ENCODE peak calls at places on chromosome 11, in nine cellular contexts. One of them, this sample, is unnamed.

GRCh38 chr11:43693069-43693468 is 12.5 kb downstream of the HSD17B12 start:
- DNase-seq in right lobe of liver: no peak
- DNase-seq in neural progenitor cell: no peak
- DNase-seq in AG04450: no peak
- DNase-seq in neuronal stem cell: no peak
- DNase-seq in BE2C: peak; percentile 38
- DNase-seq in pancreas: no peak
- DNase-seq in A549: no peak
- DNase-seq in right cardiac atrium: no peak
- DNase-seq in this sample: no peak

GRCh38 chr11:62710001-62710345 is 2.5 kb downstream of the GNG3 start:
- DNase-seq in right lobe of liver: no peak
- DNase-seq in neural progenitor cell: no peak
- DNase-seq in AG04450: no peak
- DNase-seq in neuronal stem cell: no peak
- DNase-seq in BE2C: no peak
- DNase-seq in pancreas: no peak
- DNase-seq in A549: no peak
- DNase-seq in right cardiac atrium: no peak
- DNase-seq in this sample: peak; percentile 77

GRCh38 chr11:110972640-110973039 is 260.4 kb upstream of the ARHGAP20 start:
- DNase-seq in right lobe of liver: no peak
- DNase-seq in neural progenitor cell: no peak
- DNase-seq in AG04450: peak; percentile 68
- DNase-seq in neuronal stem cell: no peak
- DNase-seq in BE2C: no peak
- DNase-seq in pancreas: no peak
- DNase-seq in A549: no peak
- DNase-seq in right cardiac atrium: no peak
- DNase-seq in this sample: peak; percentile 95

GRCh38 chr11:4890279-4890678 is 8.6 kb downstream of the OR51T1 start:
- DNase-seq in right lobe of liver: no peak
- DNase-seq in neural progenitor cell: no peak
- DNase-seq in AG04450: no peak
- DNase-seq in neuronal stem cell: no peak
- DNase-seq in BE2C: no peak
- DNase-seq in pancreas: no peak
- DNase-seq in A549: no peak
- DNase-seq in right cardiac atrium: no peak
- DNase-seq in this sample: no peak

GRCh38 chr11:19316434-19316833 is 75.7 kb upstream of the E2F8 start:
- DNase-seq in right lobe of liver: no peak
- DNase-seq in neural progenitor cell: no peak
- DNase-seq in AG04450: no peak
- DNase-seq in neuronal stem cell: no peak
- DNase-seq in BE2C: no peak
- DNase-seq in pancreas: peak; percentile 35
- DNase-seq in A549: no peak
- DNase-seq in right cardiac atrium: peak; percentile 87
- DNase-seq in this sample: peak; percentile 43

GRCh38 chr11:61021661-61022212 is 50.3 kb downstream of the CD6 start:
- DNase-seq in right lobe of liver: no peak
- DNase-seq in neural progenitor cell: peak; percentile 54
- DNase-seq in AG04450: no peak
- DNase-seq in neuronal stem cell: no peak
- DNase-seq in BE2C: no peak
- DNase-seq in pancreas: peak; percentile 57
- DNase-seq in A549: no peak
- DNase-seq in right cardiac atrium: no peak
- DNase-seq in this sample: no peak

GRCh38 chr11:86703992-86704391 is 31.6 kb upstream of the ME3 start:
- DNase-seq in right lobe of liver: no peak
- DNase-seq in neural progenitor cell: no peak
- DNase-seq in AG04450: no peak
- DNase-seq in neuronal stem cell: no peak
- DNase-seq in BE2C: no peak
- DNase-seq in pancreas: no peak
- DNase-seq in A549: no peak
- DNase-seq in right cardiac atrium: no peak
- DNase-seq in this sample: no peak

GRCh38 chr11:66330931-66331330 is 5.3 kb downstream of the RIN1 start:
- DNase-seq in right lobe of liver: no peak
- DNase-seq in neural progenitor cell: no peak
- DNase-seq in AG04450: no peak
- DNase-seq in neuronal stem cell: no peak
- DNase-seq in BE2C: no peak
- DNase-seq in pancreas: no peak
- DNase-seq in A549: no peak
- DNase-seq in right cardiac atrium: peak; percentile 37
- DNase-seq in this sample: no peak

GRCh38 chr11:71986131-71986530 is 12.6 kb upstream of the IL18BP start:
- DNase-seq in right lobe of liver: no peak
- DNase-seq in neural progenitor cell: no peak
- DNase-seq in AG04450: no peak
- DNase-seq in neuronal stem cell: no peak
- DNase-seq in BE2C: no peak
- DNase-seq in pancreas: no peak
- DNase-seq in A549: no peak
- DNase-seq in right cardiac atrium: no peak
- DNase-seq in this sample: no peak

GRCh38 chr11:112859787-112860186 is 101.4 kb upstream of the NCAM1 start:
- DNase-seq in right lobe of liver: no peak
- DNase-seq in neural progenitor cell: no peak
- DNase-seq in AG04450: no peak
- DNase-seq in neuronal stem cell: no peak
- DNase-seq in BE2C: no peak
- DNase-seq in pancreas: no peak
- DNase-seq in A549: no peak
- DNase-seq in right cardiac atrium: no peak
- DNase-seq in this sample: no peak

GRCh38 chr11:18836415-18836814 is 44.8 kb upstream of the PTPN5 start:
- DNase-seq in right lobe of liver: no peak
- DNase-seq in neural progenitor cell: peak; percentile 60
- DNase-seq in AG04450: no peak
- DNase-seq in neuronal stem cell: no peak
- DNase-seq in BE2C: no peak
- DNase-seq in pancreas: no peak
- DNase-seq in A549: no peak
- DNase-seq in right cardiac atrium: no peak
- DNase-seq in this sample: peak; percentile 22

GRCh38 chr11:111512296-111513239 is at the start of gene BTG4:
- DNase-seq in right lobe of liver: no peak
- DNase-seq in neural progenitor cell: peak; percentile 75
- DNase-seq in AG04450: no peak
- DNase-seq in neuronal stem cell: no peak
- DNase-seq in BE2C: peak; percentile 23
- DNase-seq in pancreas: no peak
- DNase-seq in A549: peak; percentile 16
- DNase-seq in right cardiac atrium: peak; percentile 49
- DNase-seq in this sample: peak; percentile 78

GRCh38 chr11:131686836-131687235 is 316.4 kb downstream of the NTM start:
- DNase-seq in right lobe of liver: no peak
- DNase-seq in neural progenitor cell: no peak
- DNase-seq in AG04450: no peak
- DNase-seq in neuronal stem cell: no peak
- DNase-seq in BE2C: no peak
- DNase-seq in pancreas: no peak
- DNase-seq in A549: no peak
- DNase-seq in right cardiac atrium: peak; percentile 34
- DNase-seq in this sample: no peak

GRCh38 chr11:119029340-119030028 is 1.2 kb downstream of the SLC37A4 start:
- DNase-seq in right lobe of liver: peak; percentile 87
- DNase-seq in neural progenitor cell: peak; percentile 45
- DNase-seq in AG04450: no peak
- DNase-seq in neuronal stem cell: no peak
- DNase-seq in BE2C: no peak
- DNase-seq in pancreas: peak; percentile 80
- DNase-seq in A549: no peak
- DNase-seq in right cardiac atrium: no peak
- DNase-seq in this sample: no peak

GRCh38 chr11:32307449-32307848 is 127.9 kb downstream of the WT1 start:
- DNase-seq in right lobe of liver: no peak
- DNase-seq in neural progenitor cell: no peak
- DNase-seq in AG04450: no peak
- DNase-seq in neuronal stem cell: no peak
- DNase-seq in BE2C: no peak
- DNase-seq in pancreas: no peak
- DNase-seq in A549: no peak
- DNase-seq in right cardiac atrium: no peak
- DNase-seq in this sample: no peak

GRCh38 chr11:69560141-69560790 is 78.8 kb downstream of the LINC01488 start:
- DNase-seq in right lobe of liver: peak; percentile 5
- DNase-seq in neural progenitor cell: no peak
- DNase-seq in AG04450: no peak
- DNase-seq in neuronal stem cell: no peak
- DNase-seq in BE2C: no peak
- DNase-seq in pancreas: no peak
- DNase-seq in A549: no peak
- DNase-seq in right cardiac atrium: no peak
- DNase-seq in this sample: peak; percentile 52

DNA sequence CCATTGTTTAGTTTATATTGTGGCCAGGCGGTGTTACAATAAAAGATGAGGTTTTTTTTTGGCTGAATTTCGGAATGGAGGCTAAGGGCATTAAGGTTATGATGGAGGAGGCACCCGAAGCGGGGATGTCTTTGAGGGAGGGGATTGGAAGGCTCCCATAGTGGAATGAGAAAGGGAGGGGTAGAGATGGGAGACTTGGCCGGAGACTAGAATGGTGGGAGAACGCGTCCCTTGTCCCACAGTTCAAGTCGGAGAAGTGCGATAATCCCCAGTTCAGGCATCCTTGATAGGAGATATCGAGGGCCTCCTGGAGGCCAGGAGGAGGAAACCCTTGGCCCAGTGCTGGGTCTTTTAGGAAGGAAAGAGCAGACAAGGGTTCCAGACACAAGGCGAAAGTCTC is 21.6 kb downstream of the ZNF195 start:
- DNase-seq in right lobe of liver: no peak
- DNase-seq in neural progenitor cell: no peak
- DNase-seq in AG04450: no peak
- DNase-seq in neuronal stem cell: no peak
- DNase-seq in BE2C: no peak
- DNase-seq in pancreas: no peak
- DNase-seq in A549: no peak
- DNase-seq in right cardiac atrium: no peak
- DNase-seq in this sample: no peak
- H3K9me3 ChIP-seq in right lobe of liver: peaks cover 25% of the 10 kb centered on the region
- H3K9me3 ChIP-seq in neural progenitor cell: peaks cover 40% of the 10 kb centered on the region
- H3K9me3 ChIP-seq in AG04450: peaks cover 66% of the 10 kb centered on the region
- H3K9me3 ChIP-seq in neuronal stem cell: peaks cover 74% of the 10 kb centered on the region
- H3K9me3 ChIP-seq in BE2C: no peaks in the 10 kb centered on the region
- H3K9me3 ChIP-seq in pancreas: peaks cover 4% of the 10 kb centered on the region
- H3K9me3 ChIP-seq in A549: peaks cover 96% of the 10 kb centered on the region
- H3K9me3 ChIP-seq in right cardiac atrium: peaks cover 23% of the 10 kb centered on the region
- H3K9me3 ChIP-seq in this sample: peaks cover 24% of the 10 kb centered on the region

DNA sequence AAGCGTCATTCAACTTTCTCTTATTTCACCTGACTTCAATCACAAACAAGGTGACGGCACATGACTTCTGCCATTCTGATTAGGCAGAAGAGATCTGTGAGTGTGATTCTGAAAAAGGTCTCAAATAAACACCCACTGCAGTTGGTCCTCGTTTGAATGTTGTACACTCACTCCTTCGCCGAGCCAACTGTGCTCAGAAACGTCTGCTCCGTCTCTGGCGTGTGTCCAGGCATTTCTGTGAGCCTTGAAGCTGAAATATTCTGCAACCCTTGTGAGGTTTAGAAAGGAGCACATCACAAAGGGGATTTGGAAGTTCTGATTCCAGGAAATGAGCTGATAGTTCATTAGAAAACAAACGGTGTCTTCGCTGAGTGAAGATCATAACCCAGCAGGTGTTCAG is 623.9 kb upstream of the KIRREL3 start:
- DNase-seq in right lobe of liver: no peak
- DNase-seq in neural progenitor cell: no peak
- DNase-seq in AG04450: no peak
- DNase-seq in neuronal stem cell: no peak
- DNase-seq in BE2C: no peak
- DNase-seq in pancreas: no peak
- DNase-seq in A549: no peak
- DNase-seq in right cardiac atrium: peak; percentile 65
- DNase-seq in this sample: peak; percentile 4
- H3K9me3 ChIP-seq in right lobe of liver: no peaks in the 10 kb centered on the region
- H3K9me3 ChIP-seq in neural progenitor cell: no peaks in the 10 kb centered on the region
- H3K9me3 ChIP-seq in AG04450: no peaks in the 10 kb centered on the region
- H3K9me3 ChIP-seq in neuronal stem cell: no peaks in the 10 kb centered on the region
- H3K9me3 ChIP-seq in BE2C: no peaks in the 10 kb centered on the region
- H3K9me3 ChIP-seq in pancreas: no peaks in the 10 kb centered on the region
- H3K9me3 ChIP-seq in A549: no peaks in the 10 kb centered on the region
- H3K9me3 ChIP-seq in right cardiac atrium: no peaks in the 10 kb centered on the region
- H3K9me3 ChIP-seq in this sample: no peaks in the 10 kb centered on the region

DNA sequence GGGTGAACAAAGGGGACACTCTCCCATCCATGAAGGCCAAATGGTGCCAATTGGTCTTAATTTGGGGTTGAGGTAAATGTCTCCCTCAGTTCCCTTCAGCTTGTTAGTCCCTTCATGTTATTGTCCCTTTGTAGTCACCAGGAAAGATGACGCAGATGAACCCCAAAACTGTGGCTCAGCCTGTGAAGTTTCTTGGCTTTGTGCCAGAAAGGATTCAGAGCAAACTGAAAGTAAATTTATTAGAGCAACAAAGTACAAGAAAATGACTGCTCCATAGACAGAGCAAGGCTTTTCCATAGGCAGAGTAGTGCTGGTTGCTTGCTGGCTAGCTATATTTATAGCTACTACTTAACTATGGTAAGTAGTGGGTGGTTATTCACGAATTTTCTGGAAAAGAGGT is 16.7 kb downstream of the OR4C3 start:
- DNase-seq in right lobe of liver: no peak
- DNase-seq in neural progenitor cell: no peak
- DNase-seq in AG04450: no peak
- DNase-seq in neuronal stem cell: no peak
- DNase-seq in BE2C: no peak
- DNase-seq in pancreas: no peak
- DNase-seq in A549: no peak
- DNase-seq in right cardiac atrium: no peak
- DNase-seq in this sample: no peak
- H3K9me3 ChIP-seq in right lobe of liver: no peaks in the 10 kb centered on the region
- H3K9me3 ChIP-seq in neural progenitor cell: no peaks in the 10 kb centered on the region
- H3K9me3 ChIP-seq in AG04450: peaks cover 20% of the 10 kb centered on the region
- H3K9me3 ChIP-seq in neuronal stem cell: no peaks in the 10 kb centered on the region
- H3K9me3 ChIP-seq in BE2C: no peaks in the 10 kb centered on the region
- H3K9me3 ChIP-seq in pancreas: no peaks in the 10 kb centered on the region
- H3K9me3 ChIP-seq in A549: no peaks in the 10 kb centered on the region
- H3K9me3 ChIP-seq in right cardiac atrium: no peaks in the 10 kb centered on the region
- H3K9me3 ChIP-seq in this sample: no peaks in the 10 kb centered on the region

GRCh38 chr11:3357994-3358676 is 20.8 kb downstream of the ZNF195 start:
- DNase-seq in right lobe of liver: no peak
- DNase-seq in neural progenitor cell: no peak
- DNase-seq in AG04450: no peak
- DNase-seq in neuronal stem cell: no peak
- DNase-seq in BE2C: no peak
- DNase-seq in pancreas: no peak
- DNase-seq in A549: no peak
- DNase-seq in right cardiac atrium: no peak
- DNase-seq in this sample: no peak

GRCh38 chr11:3359092-3359824 is 19.7 kb downstream of the ZNF195 start:
- DNase-seq in right lobe of liver: no peak
- DNase-seq in neural progenitor cell: no peak
- DNase-seq in AG04450: no peak
- DNase-seq in neuronal stem cell: no peak
- DNase-seq in BE2C: no peak
- DNase-seq in pancreas: no peak
- DNase-seq in A549: no peak
- DNase-seq in right cardiac atrium: no peak
- DNase-seq in this sample: no peak

GRCh38 chr11:3353066-3353465 is 25.9 kb downstream of the ZNF195 start:
- DNase-seq in right lobe of liver: no peak
- DNase-seq in neural progenitor cell: no peak
- DNase-seq in AG04450: no peak
- DNase-seq in neuronal stem cell: no peak
- DNase-seq in BE2C: no peak
- DNase-seq in pancreas: no peak
- DNase-seq in A549: no peak
- DNase-seq in right cardiac atrium: no peak
- DNase-seq in this sample: no peak

GRCh38 chr11:3356858-3357257 is 22.1 kb downstream of the ZNF195 start:
- DNase-seq in right lobe of liver: no peak
- DNase-seq in neural progenitor cell: no peak
- DNase-seq in AG04450: no peak
- DNase-seq in neuronal stem cell: no peak
- DNase-seq in BE2C: no peak
- DNase-seq in pancreas: no peak
- DNase-seq in A549: no peak
- DNase-seq in right cardiac atrium: no peak
- DNase-seq in this sample: no peak
- H3K9me3 ChIP-seq in right lobe of liver: peaks cover 22% of the 10 kb centered on the region
- H3K9me3 ChIP-seq in neural progenitor cell: peaks cover 37% of the 10 kb centered on the region
- H3K9me3 ChIP-seq in AG04450: peaks cover 69% of the 10 kb centered on the region
- H3K9me3 ChIP-seq in neuronal stem cell: peaks cover 70% of the 10 kb centered on the region
- H3K9me3 ChIP-seq in BE2C: no peaks in the 10 kb centered on the region
- H3K9me3 ChIP-seq in pancreas: peaks cover 4% of the 10 kb centered on the region
- H3K9me3 ChIP-seq in A549: peaks cover 93% of the 10 kb centered on the region
- H3K9me3 ChIP-seq in right cardiac atrium: peaks cover 23% of the 10 kb centered on the region
- H3K9me3 ChIP-seq in this sample: peaks cover 23% of the 10 kb centered on the region